ENCODE peak calls at places on chromosomes 16 and 17, in seven cellular contexts. C is memory B cell; H is activated T-cell treated with anti-CD3 and anti-CD28 coated beads for 48 hours; O is EL; F is CD4-positive, alpha-beta T cell; D is neural progenitor cell; W is sciatic nerve. R is an unnamed sample.

GRCh38 chr16:67882374-67883145 is 2.1 kb upstream of the NRN1L start:
- DNase-seq in F (no peak), H (no peak), W (no peak), C (no peak), D (no peak), O (no peak), R (no peak)

GRCh38 chr17:34527908-34528470 is 51.4 kb upstream of the TMEM132E start:
- DNase-seq in C (no peak), D (peak; percentile 63), O (no peak), W (no peak), F (no peak), H (no peak), R (no peak)

GRCh38 chr17:67151717-67152116 is 93.3 kb downstream of the HELZ start:
- DNase-seq in C (no peak), O (peak; percentile 84), W (no peak), F (no peak), H (no peak), D (no peak), R (peak; percentile 51)

GRCh38 chr16:15897834-15898254 is 9.4 kb upstream of the CEP20 start:
- DNase-seq in C (no peak), O (peak; percentile 38), H (peak; percentile 27), F (no peak), D (no peak), W (no peak), R (peak; percentile 69)

GRCh38 chr17:46191332-46192210 is 1.7 kb downstream of the KANSL1 start:
- DNase-seq in W (no peak), H (no peak), O (peak; percentile 60), C (no peak), F (no peak), D (peak; percentile 74), R (peak; percentile 9)

GRCh38 chr17:18182978-18183333 is 672 bp upstream of the ALKBH5 start:
- DNase-seq in H (peak; percentile 82), F (peak; percentile 65), C (no peak), W (peak; percentile 94), D (no peak), O (peak; percentile 88), R (no peak)

GRCh38 chr16:57505169-57505568 is 18.9 kb upstream of the DOK4 start:
- DNase-seq in O (no peak), C (no peak), W (no peak), F (no peak), H (no peak), D (no peak), R (no peak)

GRCh38 chr17:68398731-68399637 is 58.3 kb downstream of the WIPI1 start:
- DNase-seq in D (peak; percentile 84), H (peak; percentile 20), O (peak; percentile 84), F (no peak), C (no peak), W (no peak), R (peak; percentile 83)

GRCh38 chr17:41718287-41718645 is 6.1 kb downstream of the GAST start:
- DNase-seq in H (no peak), F (no peak), W (no peak), O (no peak), C (no peak), D (no peak), R (no peak)

GRCh38 chr16:30786936-30787612 is at the start of gene ZNF629:
- DNase-seq in H (no peak), C (no peak), O (peak; percentile 64), W (peak; percentile 84), F (no peak), D (peak; percentile 90), R (peak; percentile 67)